ENCODE peak calls at places on chromosomes 11 and 22, in seven cellular contexts. One of them, this sample, is unnamed. For H3K4me1, the result is how much of the 10 kb centered on the place peaks cover.

GRCh38 chr22:32544953-32545558 is 70.4 kb downstream of the FBXO7 start:
- DNase-seq in heart left ventricle: no peak
- DNase-seq in ovary: no peak
- DNase-seq in upper lobe of left lung: no peak
- DNase-seq in body of pancreas: no peak
- DNase-seq in A549: no peak
- DNase-seq in uterus: no peak
- DNase-seq in this sample: no peak

GRCh38 chr11:127332896-127333295 is 332.3 kb upstream of the KIRREL3 start:
- DNase-seq in heart left ventricle: no peak
- DNase-seq in uterus: no peak
- DNase-seq in ovary: no peak
- DNase-seq in body of pancreas: no peak
- DNase-seq in upper lobe of left lung: no peak
- DNase-seq in A549: no peak
- DNase-seq in this sample: no peak

GRCh38 chr11:43937434-43938411 is 4.7 kb upstream of the C11orf96 start:
- DNase-seq in ovary: no peak
- DNase-seq in body of pancreas: no peak
- DNase-seq in A549: peak
- DNase-seq in uterus: no peak
- DNase-seq in heart left ventricle: no peak
- DNase-seq in upper lobe of left lung: no peak
- DNase-seq in this sample: no peak

GRCh38 chr11:2522636-2523255 is 77.9 kb downstream of the KCNQ1 start:
- DNase-seq in ovary: peak
- DNase-seq in upper lobe of left lung: peak
- DNase-seq in uterus: peak
- DNase-seq in heart left ventricle: peak
- DNase-seq in body of pancreas: no peak
- DNase-seq in A549: no peak
- DNase-seq in this sample: peak

GRCh38 chr11:70662691-70663098 is 264.4 kb downstream of the CTTN start:
- DNase-seq in heart left ventricle: no peak
- DNase-seq in A549: no peak
- DNase-seq in upper lobe of left lung: no peak
- DNase-seq in ovary: no peak
- DNase-seq in body of pancreas: no peak
- DNase-seq in uterus: no peak
- DNase-seq in this sample: no peak

GRCh38 chr11:22193348-22194051 is 615 bp downstream of the ANO5 start:
- DNase-seq in upper lobe of left lung: no peak
- DNase-seq in A549: peak
- DNase-seq in ovary: peak
- DNase-seq in heart left ventricle: peak
- DNase-seq in uterus: no peak
- DNase-seq in body of pancreas: peak
- DNase-seq in this sample: peak

GRCh38 chr11:126764221-126764620 is 236.3 kb downstream of the KIRREL3 start:
- DNase-seq in ovary: no peak
- DNase-seq in body of pancreas: no peak
- DNase-seq in uterus: no peak
- DNase-seq in heart left ventricle: no peak
- DNase-seq in A549: peak
- DNase-seq in upper lobe of left lung: no peak
- DNase-seq in this sample: no peak

GRCh38 chr11:2586091-2586792 is 113.6 kb downstream of the KCNQ1OT1 start:
- DNase-seq in upper lobe of left lung: no peak
- DNase-seq in body of pancreas: no peak
- DNase-seq in A549: no peak
- DNase-seq in heart left ventricle: peak
- DNase-seq in ovary: peak
- DNase-seq in uterus: peak
- DNase-seq in this sample: peak

GRCh38 chr22:44743804-44744211 is 8.6 kb upstream of the ARHGAP8 start:
- DNase-seq in upper lobe of left lung: no peak
- DNase-seq in ovary: no peak
- DNase-seq in body of pancreas: no peak
- DNase-seq in uterus: no peak
- DNase-seq in A549: no peak
- DNase-seq in heart left ventricle: no peak
- DNase-seq in this sample: no peak

GRCh38 chr22:30806391-30806861 is 111.8 kb downstream of the OSBP2 start:
- DNase-seq in ovary: no peak
- DNase-seq in upper lobe of left lung: no peak
- DNase-seq in uterus: no peak
- DNase-seq in body of pancreas: no peak
- DNase-seq in heart left ventricle: no peak
- DNase-seq in A549: peak
- DNase-seq in this sample: no peak

GRCh38 chr11:47394322-47395224 is 13.8 kb upstream of the SLC39A13 start:
- DNase-seq in uterus: no peak
- DNase-seq in A549: no peak
- DNase-seq in body of pancreas: peak
- DNase-seq in upper lobe of left lung: peak
- DNase-seq in ovary: no peak
- DNase-seq in heart left ventricle: peak
- DNase-seq in this sample: peak

GRCh38 chr11:47392546-47393162 is 14.3 kb upstream of the SPI1 start:
- DNase-seq in A549: no peak
- DNase-seq in heart left ventricle: no peak
- DNase-seq in uterus: no peak
- DNase-seq in ovary: no peak
- DNase-seq in upper lobe of left lung: no peak
- DNase-seq in body of pancreas: no peak
- DNase-seq in this sample: no peak

GRCh38 chr11:47393163-47394049 is 15.0 kb upstream of the SLC39A13 start:
- DNase-seq in upper lobe of left lung: peak
- DNase-seq in A549: no peak
- DNase-seq in ovary: no peak
- DNase-seq in body of pancreas: peak
- DNase-seq in uterus: no peak
- DNase-seq in heart left ventricle: no peak
- DNase-seq in this sample: peak

GRCh38 chr11:47395225-47396048 is 13.0 kb upstream of the SLC39A13 start:
- DNase-seq in upper lobe of left lung: no peak
- DNase-seq in heart left ventricle: no peak
- DNase-seq in body of pancreas: no peak
- DNase-seq in uterus: no peak
- DNase-seq in ovary: no peak
- DNase-seq in A549: no peak
- DNase-seq in this sample: no peak

GRCh38 chr11:47394050-47394321 is 14.4 kb upstream of the SLC39A13 start:
- DNase-seq in uterus: no peak
- DNase-seq in ovary: no peak
- DNase-seq in upper lobe of left lung: peak
- DNase-seq in heart left ventricle: no peak
- DNase-seq in A549: no peak
- DNase-seq in body of pancreas: no peak
- DNase-seq in this sample: peak
- H3K4me3 ChIP-seq in uterus: no peak
- H3K4me3 ChIP-seq in ovary: no peak
- H3K4me3 ChIP-seq in upper lobe of left lung: no peak
- H3K4me3 ChIP-seq in heart left ventricle: peak
- H3K4me3 ChIP-seq in A549: no peak
- H3K4me3 ChIP-seq in body of pancreas: no peak
- H3K4me3 ChIP-seq in this sample: no peak

GRCh38 chr11:11980200-11980599 is 28.2 kb downstream of the DKK3 start:
- DNase-seq in heart left ventricle: no peak
- DNase-seq in uterus: no peak
- DNase-seq in body of pancreas: no peak
- DNase-seq in upper lobe of left lung: no peak
- DNase-seq in ovary: no peak
- DNase-seq in A549: no peak
- DNase-seq in this sample: no peak

GRCh38 chr11:11978098-11978637 is 30.3 kb downstream of the DKK3 start:
- DNase-seq in upper lobe of left lung: no peak
- DNase-seq in A549: no peak
- DNase-seq in body of pancreas: no peak
- DNase-seq in heart left ventricle: peak
- DNase-seq in ovary: no peak
- DNase-seq in uterus: no peak
- DNase-seq in this sample: no peak

GRCh38 chr11:11979487-11980117 is 28.8 kb downstream of the DKK3 start:
- DNase-seq in upper lobe of left lung: peak
- DNase-seq in A549: peak
- DNase-seq in heart left ventricle: peak
- DNase-seq in uterus: peak
- DNase-seq in ovary: no peak
- DNase-seq in body of pancreas: peak
- DNase-seq in this sample: no peak

GRCh38 chr11:11977206-11977938 is 31.1 kb downstream of the DKK3 start:
- DNase-seq in A549: peak
- DNase-seq in heart left ventricle: peak
- DNase-seq in upper lobe of left lung: peak
- DNase-seq in body of pancreas: peak
- DNase-seq in ovary: peak
- DNase-seq in uterus: peak
- DNase-seq in this sample: peak

GRCh38 chr11:11978792-11979486 is 29.5 kb downstream of the DKK3 start:
- DNase-seq in A549: no peak
- DNase-seq in body of pancreas: peak
- DNase-seq in uterus: peak
- DNase-seq in ovary: peak
- DNase-seq in heart left ventricle: peak
- DNase-seq in upper lobe of left lung: peak
- DNase-seq in this sample: no peak
- H3K4me1 ChIP-seq in A549: half or more
- H3K4me1 ChIP-seq in body of pancreas: under half
- H3K4me1 ChIP-seq in uterus: under half
- H3K4me1 ChIP-seq in ovary: under half
- H3K4me1 ChIP-seq in heart left ventricle: half or more
- H3K4me1 ChIP-seq in upper lobe of left lung: half or more
- H3K4me1 ChIP-seq in this sample: under half

GRCh38 chr11:59753650-59754493 is 1.3 kb upstream of the STX3 start:
- DNase-seq in heart left ventricle: peak
- DNase-seq in A549: peak
- DNase-seq in upper lobe of left lung: peak
- DNase-seq in body of pancreas: peak
- DNase-seq in ovary: peak
- DNase-seq in uterus: peak
- DNase-seq in this sample: peak

GRCh38 chr11:59754494-59754858 is 700 bp upstream of the STX3 start:
- DNase-seq in A549: peak
- DNase-seq in body of pancreas: peak
- DNase-seq in upper lobe of left lung: no peak
- DNase-seq in heart left ventricle: peak
- DNase-seq in ovary: no peak
- DNase-seq in uterus: peak
- DNase-seq in this sample: no peak

GRCh38 chr11:59756496-59756840 is 1.3 kb downstream of the STX3 start:
- DNase-seq in heart left ventricle: no peak
- DNase-seq in upper lobe of left lung: no peak
- DNase-seq in body of pancreas: no peak
- DNase-seq in A549: peak
- DNase-seq in ovary: no peak
- DNase-seq in uterus: no peak
- DNase-seq in this sample: no peak

GRCh38 chr11:59755701-59756495 is 722 bp downstream of the STX3 start:
- DNase-seq in upper lobe of left lung: peak
- DNase-seq in body of pancreas: peak
- DNase-seq in ovary: peak
- DNase-seq in uterus: peak
- DNase-seq in A549: peak
- DNase-seq in heart left ventricle: peak
- DNase-seq in this sample: peak

DNA sequence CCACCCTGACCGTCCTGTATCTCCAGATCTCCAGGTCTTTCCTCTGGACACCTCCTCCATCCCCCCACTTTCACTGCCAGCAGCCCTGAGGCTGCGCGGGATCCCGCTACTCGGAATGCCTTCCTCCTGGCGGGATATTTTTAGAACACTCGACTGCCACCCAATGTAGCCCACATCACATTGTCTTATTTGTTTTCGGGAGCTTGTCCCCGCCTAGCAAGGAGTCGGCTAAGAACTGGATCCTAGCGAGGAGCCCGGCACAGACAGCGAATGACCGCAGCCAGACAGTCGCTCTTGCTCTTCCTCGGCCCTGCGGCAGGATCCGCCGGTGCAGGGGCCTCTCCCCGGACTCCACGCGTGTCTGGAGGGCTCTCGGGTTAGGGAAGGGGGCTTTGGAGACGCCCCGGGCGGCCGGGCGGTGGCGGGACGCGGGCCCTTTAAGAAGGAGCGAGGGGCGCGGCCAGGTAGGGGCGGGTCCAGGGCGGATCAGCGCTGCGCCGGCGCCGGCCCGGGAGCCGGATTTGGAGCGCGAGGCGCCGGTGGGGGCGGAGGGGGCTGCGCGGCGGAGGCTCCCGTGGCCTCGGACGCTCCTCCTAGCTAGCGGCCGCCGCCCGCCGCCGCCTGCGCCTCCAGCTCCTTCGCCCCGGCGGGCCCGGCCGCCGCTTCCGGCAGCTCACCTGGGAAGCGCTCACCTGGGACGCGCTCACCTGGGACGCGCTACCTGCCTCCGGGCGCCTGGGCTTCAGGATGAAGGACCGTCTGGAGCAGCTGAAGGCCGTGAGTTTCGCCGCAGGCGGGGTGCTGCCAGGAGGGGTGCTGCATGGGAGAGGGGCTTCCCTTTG is at the start of gene STX3:
- DNase-seq in body of pancreas: peak
- DNase-seq in uterus: peak
- DNase-seq in heart left ventricle: peak
- DNase-seq in upper lobe of left lung: peak
- DNase-seq in ovary: peak
- DNase-seq in A549: peak
- DNase-seq in this sample: peak
- TF ChIP-seq POLR2A in body of pancreas: peak
- TF ChIP-seq POLR2A in uterus: peak
- TF ChIP-seq POLR2A in heart left ventricle: no peak
- TF ChIP-seq POLR2A in upper lobe of left lung: no peak
- TF ChIP-seq POLR2A in ovary: peak
- TF ChIP-seq POLR2A in A549: no peak
- TF ChIP-seq POLR2A in this sample: peak

DNA sequence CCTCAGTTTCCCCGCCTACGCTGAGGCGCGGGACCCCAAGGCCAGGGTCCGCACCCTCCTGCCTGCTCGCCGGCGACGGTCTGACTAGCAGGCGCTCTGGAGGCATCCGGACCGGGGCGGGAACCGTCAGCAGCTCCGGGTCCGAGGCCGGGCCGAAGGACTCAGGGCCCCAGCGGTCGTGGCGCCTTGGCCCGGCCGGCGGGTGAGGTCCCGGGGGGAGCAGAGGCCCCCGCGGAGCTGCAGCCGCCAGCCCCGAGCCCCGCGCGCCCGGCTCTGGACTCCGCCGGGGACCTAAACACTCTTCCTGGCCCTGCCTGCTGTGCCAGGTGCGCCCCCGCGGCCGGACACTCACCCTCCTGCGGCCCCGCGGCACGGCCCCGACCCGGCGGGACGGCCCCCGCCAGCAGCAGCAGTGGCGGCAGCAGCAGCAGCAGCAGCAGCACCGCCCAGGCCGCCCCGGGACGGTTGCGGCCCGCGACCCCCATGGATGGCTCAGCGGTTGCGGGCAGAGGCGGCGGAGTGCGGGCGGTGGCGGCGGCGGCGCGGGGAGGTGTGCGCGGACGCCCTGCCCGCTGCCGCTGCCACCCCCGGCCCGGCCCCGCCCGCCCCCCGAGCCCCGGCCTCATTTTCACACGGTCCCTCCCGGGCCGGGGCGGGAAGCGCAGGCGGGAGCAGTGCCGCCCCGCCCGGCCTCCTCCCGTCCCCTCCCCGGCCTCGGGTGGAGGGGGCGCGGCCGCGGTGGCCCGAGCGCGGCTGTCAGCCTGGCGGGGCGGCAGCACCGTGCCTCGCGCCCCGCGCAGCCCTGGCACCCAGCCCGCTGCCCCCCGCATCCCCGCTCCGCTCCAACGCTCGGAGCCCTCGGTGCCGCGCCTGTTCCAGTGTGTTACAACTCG is at the start of gene SCUBE2:
- DNase-seq in ovary: no peak
- DNase-seq in A549: no peak
- DNase-seq in upper lobe of left lung: no peak
- DNase-seq in uterus: no peak
- DNase-seq in heart left ventricle: no peak
- DNase-seq in body of pancreas: no peak
- DNase-seq in this sample: no peak
- H3K4me3 ChIP-seq in ovary: peak
- H3K4me3 ChIP-seq in A549: peak
- H3K4me3 ChIP-seq in upper lobe of left lung: peak
- H3K4me3 ChIP-seq in uterus: peak
- H3K4me3 ChIP-seq in heart left ventricle: peak
- H3K4me3 ChIP-seq in body of pancreas: peak
- H3K4me3 ChIP-seq in this sample: peak